ENCODE peak calls at places on chromosomes 11 and 22, in eight cellular contexts. One of them, this sample, is unnamed.

GRCh38 chr11:8531982-8532381 is 62.0 kb downstream of the STK33 start:
- DNase-seq in adrenal gland: no peak
- DNase-seq in A549: no peak
- DNase-seq in GM12865: peak
- DNase-seq in endothelial cell: no peak
- DNase-seq in mammary epithelial cell: no peak
- DNase-seq in type B pancreatic cell: no peak
- DNase-seq in RWPE1: no peak
- DNase-seq in this sample: no peak

GRCh38 chr22:19800761-19801244 is 40.2 kb downstream of the TBX1 start:
- DNase-seq in mammary epithelial cell: no peak
- DNase-seq in A549: no peak
- DNase-seq in adrenal gland: no peak
- DNase-seq in RWPE1: no peak
- DNase-seq in endothelial cell: peak
- DNase-seq in type B pancreatic cell: no peak
- DNase-seq in GM12865: no peak
- DNase-seq in this sample: peak

GRCh38 chr11:1299621-1300020 is 9.8 kb downstream of the TOLLIP start:
- DNase-seq in adrenal gland: no peak
- DNase-seq in type B pancreatic cell: peak
- DNase-seq in GM12865: no peak
- DNase-seq in RWPE1: no peak
- DNase-seq in mammary epithelial cell: no peak
- DNase-seq in endothelial cell: no peak
- DNase-seq in A549: no peak
- DNase-seq in this sample: peak

GRCh38 chr11:41456288-41456687 is 3.2 kb downstream of the LRRC4C start:
- DNase-seq in adrenal gland: no peak
- DNase-seq in endothelial cell: no peak
- DNase-seq in mammary epithelial cell: no peak
- DNase-seq in RWPE1: no peak
- DNase-seq in type B pancreatic cell: no peak
- DNase-seq in A549: no peak
- DNase-seq in GM12865: no peak
- DNase-seq in this sample: no peak

GRCh38 chr11:14371249-14371648 is 12.3 kb upstream of the RRAS2 start:
- DNase-seq in GM12865: no peak
- DNase-seq in A549: no peak
- DNase-seq in endothelial cell: no peak
- DNase-seq in adrenal gland: no peak
- DNase-seq in type B pancreatic cell: no peak
- DNase-seq in mammary epithelial cell: no peak
- DNase-seq in RWPE1: no peak
- DNase-seq in this sample: no peak

GRCh38 chr11:130451261-130452019 is 3.0 kb downstream of the ADAMTS15 start:
- DNase-seq in adrenal gland: no peak
- DNase-seq in endothelial cell: no peak
- DNase-seq in mammary epithelial cell: no peak
- DNase-seq in GM12865: no peak
- DNase-seq in A549: no peak
- DNase-seq in type B pancreatic cell: no peak
- DNase-seq in RWPE1: no peak
- DNase-seq in this sample: no peak

GRCh38 chr11:11291432-11292015 is 61.5 kb downstream of the CSNK2A3 start:
- DNase-seq in A549: no peak
- DNase-seq in mammary epithelial cell: no peak
- DNase-seq in RWPE1: no peak
- DNase-seq in GM12865: no peak
- DNase-seq in adrenal gland: no peak
- DNase-seq in type B pancreatic cell: no peak
- DNase-seq in endothelial cell: no peak
- DNase-seq in this sample: no peak

GRCh38 chr11:44875056-44875455 is 75.6 kb downstream of the TP53I11 start:
- DNase-seq in adrenal gland: no peak
- DNase-seq in endothelial cell: no peak
- DNase-seq in type B pancreatic cell: no peak
- DNase-seq in RWPE1: no peak
- DNase-seq in A549: no peak
- DNase-seq in mammary epithelial cell: no peak
- DNase-seq in GM12865: no peak
- DNase-seq in this sample: no peak

GRCh38 chr22:23705358-23705757 is 14.5 kb downstream of the RGL4 start:
- DNase-seq in A549: no peak
- DNase-seq in adrenal gland: no peak
- DNase-seq in RWPE1: no peak
- DNase-seq in endothelial cell: no peak
- DNase-seq in mammary epithelial cell: peak
- DNase-seq in type B pancreatic cell: no peak
- DNase-seq in GM12865: no peak
- DNase-seq in this sample: no peak

GRCh38 chr22:49097966-49098365 is 729.7 kb downstream of the BRD1 start:
- DNase-seq in adrenal gland: no peak
- DNase-seq in GM12865: no peak
- DNase-seq in A549: no peak
- DNase-seq in type B pancreatic cell: no peak
- DNase-seq in RWPE1: no peak
- DNase-seq in endothelial cell: no peak
- DNase-seq in mammary epithelial cell: no peak
- DNase-seq in this sample: no peak

GRCh38 chr11:134905966-134906955 is 494.2 kb upstream of the B3GAT1 start:
- DNase-seq in endothelial cell: no peak
- DNase-seq in A549: no peak
- DNase-seq in mammary epithelial cell: no peak
- DNase-seq in RWPE1: no peak
- DNase-seq in GM12865: no peak
- DNase-seq in adrenal gland: no peak
- DNase-seq in type B pancreatic cell: no peak
- DNase-seq in this sample: no peak
- TF ChIP-seq CTCF in endothelial cell: no peak
- TF ChIP-seq CTCF in A549: no peak
- TF ChIP-seq CTCF in mammary epithelial cell: no peak
- TF ChIP-seq CTCF in RWPE1: no peak
- TF ChIP-seq CTCF in GM12865: no peak
- TF ChIP-seq CTCF in adrenal gland: no peak
- TF ChIP-seq CTCF in type B pancreatic cell: no peak
- TF ChIP-seq CTCF in this sample: no peak

DNA sequence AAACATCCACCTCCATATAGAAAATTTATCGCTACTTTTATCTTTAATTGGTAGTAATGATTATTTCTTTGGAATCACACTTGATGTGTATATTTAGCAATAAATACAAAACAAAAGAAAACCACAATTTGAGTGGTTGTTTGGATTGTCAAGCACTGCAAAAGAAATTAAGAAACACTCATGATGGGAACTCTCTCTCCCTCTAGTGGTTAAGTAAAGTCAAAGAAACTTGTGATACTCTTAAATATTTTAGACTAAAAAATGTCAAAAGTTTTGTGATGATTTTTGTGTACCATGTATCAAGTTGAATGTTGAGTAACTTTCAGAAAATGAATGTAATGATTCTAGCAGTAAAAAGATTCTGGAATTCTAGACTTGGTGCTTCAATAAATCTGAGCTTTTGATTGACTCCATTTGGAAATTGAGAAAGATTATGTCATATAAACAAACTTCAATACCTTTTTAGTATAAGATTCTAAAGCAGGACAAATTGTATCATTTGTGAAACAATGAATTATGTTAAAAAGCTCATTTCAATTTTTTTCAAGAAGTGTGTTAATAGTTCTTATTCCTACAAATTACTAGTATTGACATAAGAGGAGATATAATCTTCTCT is 20.8 kb downstream of the MUC15 start:
- DNase-seq in endothelial cell: no peak
- DNase-seq in GM12865: no peak
- DNase-seq in type B pancreatic cell: no peak
- DNase-seq in RWPE1: no peak
- DNase-seq in mammary epithelial cell: peak
- DNase-seq in A549: no peak
- DNase-seq in adrenal gland: no peak
- DNase-seq in this sample: no peak
- TF ChIP-seq CTCF in endothelial cell: peak
- TF ChIP-seq CTCF in GM12865: peak
- TF ChIP-seq CTCF in type B pancreatic cell: peak
- TF ChIP-seq CTCF in RWPE1: peak
- TF ChIP-seq CTCF in mammary epithelial cell: peak
- TF ChIP-seq CTCF in A549: peak
- TF ChIP-seq CTCF in adrenal gland: no peak
- TF ChIP-seq CTCF in this sample: peak

DNA sequence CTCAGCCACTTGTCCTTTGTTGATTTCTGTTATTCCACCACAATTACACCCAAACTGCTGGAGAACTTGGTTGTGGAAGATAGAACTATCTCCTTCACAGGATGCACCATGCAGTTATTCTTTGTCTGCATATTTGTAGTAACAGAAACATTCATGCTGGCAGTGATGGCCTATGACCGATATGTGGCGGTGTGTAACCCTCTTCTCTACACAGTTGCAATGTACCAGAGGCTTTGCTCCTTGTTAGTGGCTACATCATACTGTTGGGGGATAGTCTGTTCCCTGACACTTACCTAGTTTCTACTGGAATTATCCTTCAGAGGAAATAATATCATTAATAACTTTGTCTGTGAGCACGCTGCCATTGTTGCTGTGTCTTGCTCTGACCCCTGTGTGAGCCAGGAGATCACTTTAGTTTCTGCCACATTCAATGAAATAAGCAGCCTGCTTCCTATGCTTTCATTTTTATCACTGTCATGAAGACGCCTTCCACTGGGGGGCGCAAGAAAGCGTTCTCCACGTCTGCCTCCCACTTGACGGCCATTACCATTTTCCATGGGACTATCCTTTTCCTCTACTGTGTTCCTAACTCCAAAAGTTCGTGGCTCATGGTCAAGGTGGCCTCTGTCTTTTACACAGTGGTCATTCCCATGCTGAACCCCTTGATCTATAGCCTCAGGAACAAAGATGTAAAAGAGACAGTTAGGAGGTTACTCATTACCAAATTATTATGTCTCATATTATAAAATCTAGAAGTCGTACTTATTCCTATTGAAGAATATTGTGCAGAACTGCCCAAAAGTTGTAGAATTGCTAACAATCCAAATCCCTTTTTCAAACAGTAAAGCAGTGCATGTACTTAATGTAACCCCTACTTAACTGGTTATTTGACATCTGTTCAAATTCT is 53.2 kb downstream of the OR4C6 start:
- DNase-seq in GM12865: peak
- DNase-seq in A549: no peak
- DNase-seq in type B pancreatic cell: no peak
- DNase-seq in RWPE1: no peak
- DNase-seq in adrenal gland: no peak
- DNase-seq in mammary epithelial cell: no peak
- DNase-seq in endothelial cell: no peak
- DNase-seq in this sample: no peak
- TF ChIP-seq CTCF in GM12865: peak
- TF ChIP-seq CTCF in A549: no peak
- TF ChIP-seq CTCF in type B pancreatic cell: peak
- TF ChIP-seq CTCF in RWPE1: peak
- TF ChIP-seq CTCF in adrenal gland: no peak
- TF ChIP-seq CTCF in mammary epithelial cell: peak
- TF ChIP-seq CTCF in endothelial cell: peak
- TF ChIP-seq CTCF in this sample: no peak

DNA sequence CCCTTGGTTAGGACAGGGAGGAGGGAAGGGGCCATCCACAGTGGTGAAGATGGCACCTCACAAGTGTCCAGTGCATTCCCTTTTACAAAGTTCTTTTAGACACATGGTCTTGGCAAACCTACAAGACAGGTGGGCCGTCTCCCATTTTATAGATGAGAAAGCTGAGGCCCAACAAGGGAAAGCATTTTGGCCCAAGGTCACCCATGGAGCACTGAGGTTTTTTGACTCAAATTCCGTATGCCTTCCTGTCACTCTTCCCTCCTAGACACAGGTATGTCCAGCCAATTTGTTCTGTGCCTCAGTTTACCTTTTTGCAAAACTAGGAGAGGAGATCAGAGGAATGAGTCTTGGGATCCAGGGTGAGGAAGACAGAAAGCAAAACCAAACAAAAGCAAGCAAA is 1.2 kb downstream of the C1QTNF4 start:
- DNase-seq in adrenal gland: no peak
- DNase-seq in mammary epithelial cell: no peak
- DNase-seq in GM12865: no peak
- DNase-seq in endothelial cell: no peak
- DNase-seq in RWPE1: no peak
- DNase-seq in type B pancreatic cell: no peak
- DNase-seq in A549: no peak
- DNase-seq in this sample: no peak
- TF ChIP-seq CTCF in adrenal gland: no peak
- TF ChIP-seq CTCF in mammary epithelial cell: no peak
- TF ChIP-seq CTCF in GM12865: no peak
- TF ChIP-seq CTCF in endothelial cell: no peak
- TF ChIP-seq CTCF in RWPE1: no peak
- TF ChIP-seq CTCF in type B pancreatic cell: no peak
- TF ChIP-seq CTCF in A549: no peak
- TF ChIP-seq CTCF in this sample: no peak

GRCh38 chr11:94153320-94153719 is 24.7 kb downstream of the PANX1 start:
- DNase-seq in RWPE1: no peak
- DNase-seq in endothelial cell: no peak
- DNase-seq in type B pancreatic cell: no peak
- DNase-seq in adrenal gland: no peak
- DNase-seq in mammary epithelial cell: no peak
- DNase-seq in A549: no peak
- DNase-seq in GM12865: no peak
- DNase-seq in this sample: no peak
- TF ChIP-seq CTCF in RWPE1: no peak
- TF ChIP-seq CTCF in endothelial cell: no peak
- TF ChIP-seq CTCF in type B pancreatic cell: no peak
- TF ChIP-seq CTCF in adrenal gland: no peak
- TF ChIP-seq CTCF in mammary epithelial cell: no peak
- TF ChIP-seq CTCF in A549: no peak
- TF ChIP-seq CTCF in GM12865: no peak
- TF ChIP-seq CTCF in this sample: no peak

DNA sequence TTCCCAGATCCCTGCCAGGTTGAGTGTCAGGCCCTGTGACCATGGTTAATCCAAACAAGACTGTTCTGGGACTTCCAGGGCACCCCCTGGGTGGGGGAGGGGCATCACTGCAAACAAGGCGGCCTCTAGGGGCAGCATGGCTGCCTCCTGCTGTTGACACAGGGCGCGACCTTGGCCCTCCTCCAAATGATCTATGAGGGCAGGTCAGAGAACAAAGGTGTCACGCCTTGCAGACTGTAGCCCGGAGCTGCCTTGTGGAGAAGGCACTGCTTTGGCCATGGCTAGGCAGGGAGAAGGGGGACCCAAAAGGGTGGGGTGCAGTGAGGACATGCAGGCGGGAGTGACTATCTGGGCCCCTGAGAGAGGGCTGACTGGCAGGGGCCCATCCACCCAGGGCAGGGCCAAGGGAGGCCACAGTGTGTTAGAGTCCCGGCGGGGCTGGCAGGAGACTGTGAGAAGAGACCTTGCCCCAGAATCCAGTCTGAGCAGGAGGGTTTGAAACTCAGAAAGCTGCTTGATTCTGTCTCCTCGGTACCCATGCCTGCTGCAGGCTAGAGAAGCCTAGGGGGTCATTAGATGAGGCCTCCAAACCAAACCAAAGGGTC is 35.6 kb downstream of the KCNC1 start:
- DNase-seq in type B pancreatic cell: no peak
- DNase-seq in endothelial cell: no peak
- DNase-seq in mammary epithelial cell: no peak
- DNase-seq in A549: peak
- DNase-seq in GM12865: peak
- DNase-seq in adrenal gland: peak
- DNase-seq in RWPE1: no peak
- DNase-seq in this sample: peak
- TF ChIP-seq CTCF in type B pancreatic cell: peak
- TF ChIP-seq CTCF in endothelial cell: no peak
- TF ChIP-seq CTCF in mammary epithelial cell: peak
- TF ChIP-seq CTCF in A549: no peak
- TF ChIP-seq CTCF in GM12865: peak
- TF ChIP-seq CTCF in adrenal gland: no peak
- TF ChIP-seq CTCF in RWPE1: no peak
- TF ChIP-seq CTCF in this sample: no peak

GRCh38 chr11:64918056-64918455 is 1.0 kb upstream of the ATG2A start:
- DNase-seq in adrenal gland: no peak
- DNase-seq in A549: no peak
- DNase-seq in RWPE1: no peak
- DNase-seq in type B pancreatic cell: no peak
- DNase-seq in mammary epithelial cell: no peak
- DNase-seq in GM12865: peak
- DNase-seq in endothelial cell: no peak
- DNase-seq in this sample: no peak
- TF ChIP-seq CTCF in adrenal gland: no peak
- TF ChIP-seq CTCF in A549: no peak
- TF ChIP-seq CTCF in RWPE1: no peak
- TF ChIP-seq CTCF in type B pancreatic cell: no peak
- TF ChIP-seq CTCF in mammary epithelial cell: peak
- TF ChIP-seq CTCF in GM12865: peak
- TF ChIP-seq CTCF in endothelial cell: no peak
- TF ChIP-seq CTCF in this sample: no peak

This sample was measured in glutamatergic neuron.